ENCODE peak calls at places on chromosomes 12 and 14, in seven cellular contexts. T is psoas muscle, N is IMR-90, Z is MM.1S, J is adipocyte, O is body of pancreas, X is aorta. L is an unnamed sample.

GRCh38 chr14:77307099-77307496 is 13.6 kb downstream of the POMT2 start:
- DNase-seq in T (no peak), N (peak; percentile 20), Z (no peak), J (no peak), O (no peak), X (no peak), L (no peak)

GRCh38 chr14:88468396-88468795 is 82.9 kb downstream of the SPATA7 start:
- DNase-seq in T (no peak), N (peak; percentile 92), Z (no peak), J (peak; percentile 80), O (no peak), X (no peak), L (no peak)

GRCh38 chr14:70721542-70721941 is 79.8 kb downstream of the TTC9 start:
- DNase-seq in T (no peak), N (peak; percentile 23), Z (no peak), J (no peak), O (no peak), X (no peak), L (no peak)

GRCh38 chr12:46404225-46404631 is 31.7 kb upstream of the SLC38A2 start:
- DNase-seq in T (no peak), N (peak; percentile 61), Z (no peak), J (no peak), O (no peak), X (no peak), L (no peak)

GRCh38 chr14:68811161-68811560 is 18.3 kb upstream of the ZFP36L1 start:
- DNase-seq in T (no peak), N (no peak), Z (no peak), J (no peak), O (no peak), X (no peak), L (no peak)

GRCh38 chr14:34536951-34537676 is 2.4 kb downstream of the EAPP start:
- DNase-seq in T (no peak), N (peak; percentile 76), Z (no peak), J (peak; percentile 22), O (no peak), X (no peak), L (no peak)

GRCh38 chr12:30880061-30880460 is 46.5 kb upstream of the TSPAN11 start:
- DNase-seq in T (no peak), N (no peak), Z (no peak), J (peak; percentile 66), O (no peak), X (no peak), L (no peak)

GRCh38 chr14:74583689-74584434 is 28.2 kb downstream of the LTBP2 start:
- DNase-seq in T (no peak), N (peak; percentile 92), Z (no peak), J (peak; percentile 53), O (no peak), X (peak; percentile 41), L (peak; percentile 28)

GRCh38 chr12:64186789-64187188 is 35.3 kb downstream of the KICS2 start:
- DNase-seq in T (no peak), N (peak; percentile 47), Z (no peak), J (peak; percentile 36), O (no peak), X (no peak), L (no peak)

GRCh38 chr12:67804168-67804567 is 155.6 kb downstream of the DYRK2 start:
- DNase-seq in T (no peak), N (no peak), Z (peak; percentile 88), J (no peak), O (no peak), X (no peak), L (no peak)

GRCh38 chr14:99186956-99187690 is 84.9 kb downstream of the BCL11B start:
- DNase-seq in T (no peak), N (no peak), Z (no peak), J (no peak), O (no peak), X (no peak), L (no peak)

GRCh38 chr12:120760349-120761245 is 35.0 kb downstream of the ACADS start:
- DNase-seq in T (no peak), N (no peak), Z (no peak), J (no peak), O (no peak), X (no peak), L (no peak)

GRCh38 chr14:74984241-74985027 is 18.3 kb upstream of the EIF2B2 start:
- DNase-seq in T (no peak), N (no peak), Z (no peak), J (no peak), O (no peak), X (no peak), L (no peak)

GRCh38 chr12:132886529-132887477 is 602 bp downstream of the CHFR start:
- DNase-seq in T (peak; percentile 33), N (peak; percentile 4), Z (no peak), J (peak; percentile 60), O (peak; percentile 9), X (peak; percentile 56), L (no peak)

GRCh38 chr14:96790715-96791114 is 6.5 kb upstream of the VRK1 start:
- DNase-seq in T (no peak), N (no peak), Z (no peak), J (no peak), O (no peak), X (no peak), L (no peak)

GRCh38 chr12:127113945-127114344 is 1153.0 kb upstream of the TMEM132C start:
- DNase-seq in T (no peak), N (no peak), Z (no peak), J (peak; percentile 41), O (no peak), X (no peak), L (no peak)

GRCh38 chr14:51865953-51866747 is 5.7 kb downstream of the GNG2 start:
- DNase-seq in T (no peak), N (no peak), Z (no peak), J (no peak), O (no peak), X (no peak), L (no peak)

GRCh38 chr12:127760996-127761395 is 506.0 kb upstream of the TMEM132C start:
- DNase-seq in T (no peak), N (no peak), Z (no peak), J (no peak), O (no peak), X (no peak), L (no peak)

GRCh38 chr12:132351751-132352495 is 22.5 kb upstream of the GALNT9 start:
- DNase-seq in T (peak; percentile 6), N (no peak), Z (no peak), J (no peak), O (no peak), X (no peak), L (no peak)

GRCh38 chr14:53195949-53196348 is 42.8 kb upstream of the DDHD1 start:
- DNase-seq in T (no peak), N (no peak), Z (no peak), J (no peak), O (no peak), X (no peak), L (no peak)

GRCh38 chr12:27549231-27549800 is 25.3 kb downstream of the PPFIBP1 start:
- DNase-seq in T (no peak), N (peak; percentile 87), Z (no peak), J (peak; percentile 77), O (no peak), X (no peak), L (no peak)

GRCh38 chr14:61343991-61344405 is 22.6 kb downstream of the PRKCH start:
- DNase-seq in T (no peak), N (no peak), Z (no peak), J (no peak), O (no peak), X (peak; percentile 45), L (no peak)

GRCh38 chr14:76719664-76720063 is 41.6 kb upstream of the VASH1 start:
- DNase-seq in T (peak; percentile 44), N (no peak), Z (no peak), J (no peak), O (no peak), X (no peak), L (no peak)

GRCh38 chr12:47303207-47303606 is 223.4 kb upstream of the AMIGO2 start:
- DNase-seq in T (no peak), N (peak; percentile 76), Z (no peak), J (no peak), O (no peak), X (no peak), L (no peak)

GRCh38 chr12:6233121-6233971 is 33.1 kb downstream of the CD9 start:
- DNase-seq in T (peak; percentile 59), N (no peak), Z (no peak), J (no peak), O (peak; percentile 65), X (no peak), L (no peak)

GRCh38 chr12:69583203-69583602 is 2.1 kb upstream of the CCT2 start:
- DNase-seq in T (no peak), N (no peak), Z (no peak), J (no peak), O (no peak), X (no peak), L (no peak)

GRCh38 chr12:71161575-71161974 is 3.8 kb upstream of the TSPAN8 start:
- DNase-seq in T (no peak), N (no peak), Z (no peak), J (no peak), O (no peak), X (no peak), L (no peak)

GRCh38 chr14:50389668-50390441 is 6.8 kb downstream of the CDKL1 start:
- DNase-seq in T (no peak), N (no peak), Z (no peak), J (no peak), O (no peak), X (no peak), L (no peak)
- H3K9me3 ChIP-seq in T (no peaks in the 10 kb centered on the region), N (no peaks in the 10 kb centered on the region), Z (no peaks in the 10 kb centered on the region), J (no peaks in the 10 kb centered on the region), O (no peaks in the 10 kb centered on the region), X (no peaks in the 10 kb centered on the region), L (no peaks in the 10 kb centered on the region)

GRCh38 chr12:12719496-12719895 is 2.3 kb downstream of the CDKN1B start:
- DNase-seq in T (no peak), N (no peak), Z (peak; percentile 64), J (no peak), O (no peak), X (no peak), L (no peak)
- H3K4me1 ChIP-seq in T (peaks cover 64% of the 10 kb centered on the region), N (peaks cover 13% of the 10 kb centered on the region), Z (peaks cover 5% of the 10 kb centered on the region), J (peaks cover 52% of the 10 kb centered on the region), O (peaks cover 62% of the 10 kb centered on the region), X (peaks cover 4% of the 10 kb centered on the region), L (peaks cover 13% of the 10 kb centered on the region)

DNA sequence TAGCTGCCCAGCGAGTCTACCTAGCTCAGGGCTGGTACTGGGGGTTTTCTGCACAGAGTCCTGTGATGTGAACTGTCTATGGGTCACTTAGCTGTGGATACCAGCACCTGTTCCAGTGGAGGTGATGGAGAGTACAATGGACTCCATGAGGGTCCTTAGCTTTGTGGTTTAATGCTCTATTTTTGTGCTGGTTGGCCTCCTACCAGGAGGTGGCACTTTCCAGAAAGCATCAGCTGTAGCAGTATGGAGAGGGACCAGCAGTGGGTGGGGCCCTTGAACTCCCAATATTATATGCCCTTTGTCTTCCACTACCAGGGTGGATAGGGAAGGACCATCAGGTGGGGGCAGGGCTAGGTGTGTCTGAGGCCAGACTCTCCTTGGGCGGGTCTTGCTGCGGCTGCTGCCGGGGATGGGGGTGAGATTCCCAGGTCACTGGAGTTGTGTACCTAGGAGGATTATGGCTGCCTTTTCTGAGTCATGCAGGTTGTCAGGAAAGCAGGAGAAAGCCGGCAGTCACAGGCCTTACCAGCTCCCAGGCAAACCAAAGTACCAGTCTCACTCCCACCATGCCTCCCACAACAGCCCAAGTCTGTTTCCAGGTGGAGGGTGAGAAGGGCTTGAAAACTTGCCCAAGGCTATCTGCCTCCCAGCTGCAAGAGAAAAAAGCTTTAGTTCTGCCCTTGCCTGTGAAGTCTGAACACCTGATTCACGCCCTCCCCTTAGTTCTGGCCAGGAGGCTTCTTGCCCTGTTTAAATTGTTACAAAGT is 163.0 kb upstream of the NUDT4 start:
- DNase-seq in T (no peak), N (no peak), Z (no peak), J (no peak), O (no peak), X (no peak), L (no peak)
- H3K9me3 ChIP-seq in T (no peaks in the 10 kb centered on the region), N (no peaks in the 10 kb centered on the region), Z (no peaks in the 10 kb centered on the region), J (no peaks in the 10 kb centered on the region), O (no peaks in the 10 kb centered on the region), X (no peaks in the 10 kb centered on the region), L (no peaks in the 10 kb centered on the region)

GRCh38 chr12:79926951-79927350 is 7.9 kb downstream of the PPP1R12A start:
- DNase-seq in T (no peak), N (no peak), Z (no peak), J (no peak), O (no peak), X (no peak), L (no peak)
- H3K4me1 ChIP-seq in T (peaks cover 16% of the 10 kb centered on the region), N (peaks cover 7% of the 10 kb centered on the region), Z (peaks cover 26% of the 10 kb centered on the region), J (peaks cover 21% of the 10 kb centered on the region), O (peaks cover 7% of the 10 kb centered on the region), X (no peaks in the 10 kb centered on the region), L (peaks cover 6% of the 10 kb centered on the region)

L was measured in ovary.